ENCODE peak calls at places on chromosomes 12 and 14, in eight cellular contexts. T is brain pericyte; N is HS-5; B is Kasumi-1; Q is stimulated activated CD8-positive, alpha-beta memory T cell treated with anti-CD3 and anti-CD28 coated beads, Interleukin-12 subunit alpha, Interleukin-12 subunit beta, amount 100 ng/mL, for 4 hours; W is OCI-LY7; G is aorta; E is activated T-helper 1 cell treated with anti-CD3 and anti-CD28 coated beads, Interleukin-12 subunit alpha, Interleukin-12 subunit beta, Interleukin-2, Interleukin-4 antibody, amounts not matched to agents 30 ng/mL and 10 ng/mL and 1 ng/mL, durations not matched to agents 14 hours and 24 hours and 36 hours. K is an unnamed sample.

GRCh38 chr14:68368850-68369249 is 424.0 kb downstream of the ZFP36L1 start:
- DNase-seq in W (no peak), T (no peak), G (no peak), B (no peak), E (no peak), Q (no peak), N (no peak), K (no peak)

GRCh38 chr14:49769581-49770211 is 1.7 kb downstream of the KLHDC2 start:
- DNase-seq in B (no peak), T (no peak), N (no peak), E (no peak), Q (no peak), G (no peak), W (no peak), K (peak)

GRCh38 chr12:78316656-78317055 is 486.0 kb downstream of the NAV3 start:
- DNase-seq in W (no peak), Q (no peak), B (no peak), T (no peak), E (no peak), N (no peak), G (no peak), K (no peak)

GRCh38 chr14:22180045-22180444 is 409.0 kb downstream of the DAD1 start:
- DNase-seq in Q (no peak), T (no peak), G (no peak), W (no peak), B (no peak), N (no peak), E (no peak), K (no peak)

GRCh38 chr12:32893458-32893857 is 3.1 kb downstream of the PKP2 start:
- DNase-seq in W (no peak), Q (no peak), E (no peak), T (no peak), B (no peak), G (no peak), N (no peak), K (no peak)

GRCh38 chr12:129162805-129163204 is 309.5 kb downstream of the GLT1D1 start:
- DNase-seq in N (no peak), T (no peak), B (no peak), G (no peak), Q (no peak), E (no peak), W (no peak), K (no peak)

GRCh38 chr12:67449591-67450052 is 180.5 kb downstream of the CAND1 start:
- DNase-seq in T (no peak), B (no peak), E (peak), G (no peak), Q (no peak), N (no peak), W (peak), K (no peak)

GRCh38 chr12:93784339-93785086 is 107.3 kb downstream of the CRADD start:
- DNase-seq in T (no peak), B (no peak), Q (no peak), E (peak), G (no peak), W (no peak), N (no peak), K (peak)

GRCh38 chr14:83300454-83301064 is 1766.9 kb upstream of the SEL1L start:
- DNase-seq in N (no peak), B (peak), E (no peak), G (no peak), T (peak), W (peak), Q (no peak), K (no peak)

GRCh38 chr12:897386-897785 is 52.1 kb downstream of the RAD52 start:
- DNase-seq in B (no peak), T (no peak), W (no peak), Q (no peak), G (no peak), N (no peak), E (no peak), K (no peak)

GRCh38 chr12:12442548-12443071 is 85.7 kb downstream of the BORCS5 start:
- DNase-seq in W (no peak), T (no peak), Q (no peak), N (no peak), G (no peak), E (no peak), B (no peak), K (no peak)

GRCh38 chr12:108664338-108665258 is 30.9 kb upstream of the SELPLG start:
- DNase-seq in G (peak), N (peak), Q (peak), B (peak), E (peak), W (peak), T (peak), K (peak)

GRCh38 chr12:62631531-62632520 is 165.2 kb downstream of the MON2 start:
- DNase-seq in G (peak), B (no peak), W (no peak), Q (no peak), E (no peak), N (no peak), T (no peak), K (peak)

GRCh38 chr12:33429468-33429867 is 10.2 kb downstream of the SYT10 start:
- DNase-seq in W (no peak), N (no peak), T (no peak), Q (no peak), B (no peak), E (no peak), G (no peak), K (no peak)

GRCh38 chr14:59116984-59117415 is 71.5 kb upstream of the DAAM1 start:
- DNase-seq in W (peak), Q (no peak), T (no peak), G (no peak), N (no peak), E (no peak), B (no peak), K (peak)

GRCh38 chr12:3107071-3107583 is 29.9 kb downstream of the TSPAN9 start:
- DNase-seq in B (no peak), Q (no peak), W (no peak), G (no peak), T (peak), E (no peak), N (no peak), K (no peak)

GRCh38 chr12:128008341-128008740 is 258.6 kb upstream of the TMEM132C start:
- DNase-seq in Q (no peak), G (no peak), E (no peak), N (no peak), T (peak), W (no peak), B (no peak), K (no peak)

GRCh38 chr14:100127853-100128455 is 31.5 kb downstream of the DEGS2 start:
- DNase-seq in Q (no peak), B (no peak), E (no peak), N (no peak), T (no peak), G (no peak), W (no peak), K (no peak)

GRCh38 chr14:24430682-24431568 is 1.2 kb downstream of the KHNYN start:
- DNase-seq in E (peak), N (no peak), T (no peak), B (no peak), Q (no peak), W (peak), G (peak), K (no peak)

GRCh38 chr14:22560638-22561365 is 28.2 kb downstream of the DAD1 start:
- DNase-seq in B (no peak), W (no peak), Q (no peak), T (no peak), G (no peak), E (no peak), N (no peak), K (peak)

GRCh38 chr12:16605666-16606116 is 271 bp downstream of the LMO3 start:
- DNase-seq in Q (no peak), W (peak), N (no peak), B (no peak), T (no peak), G (no peak), E (no peak), K (no peak)

GRCh38 chr12:46267618-46268348 is 1.1 kb downstream of the SLC38A1 start:
- DNase-seq in Q (peak), B (peak), N (no peak), W (peak), G (peak), E (peak), T (no peak), K (no peak)